ENCODE peak calls at places on chromosome 18, in seven cellular contexts. A is HCT116, Z is MM.1S, N is fibroblast of lung, M is Karpas-422, G is HepG2, Y is DND-41. O is an unnamed sample. For H3K79me2, the result is how much of the 10 kb centered on the place peaks cover.

GRCh38 chr18:393558-393957 is 106.9 kb downstream of the COLEC12 start:
- DNase-seq in N (no peak), Z (no peak), M (no peak), G (no peak), A (no peak), Y (no peak), O (no peak)

GRCh38 chr18:56267334-56267733 is 371.1 kb downstream of the TXNL1 start:
- DNase-seq in G (no peak), Y (no peak), M (peak), N (no peak), A (no peak), Z (no peak), O (no peak)

GRCh38 chr18:74896390-74896991 is 298.8 kb downstream of the ZNF407 start:
- DNase-seq in Z (peak), G (peak), A (peak), N (no peak), M (peak), Y (peak), O (peak)

GRCh38 chr18:48829443-48830149 is 121.2 kb downstream of the SMAD7 start:
- DNase-seq in G (no peak), M (no peak), N (no peak), Y (no peak), Z (no peak), A (no peak), O (no peak)

GRCh38 chr18:73431620-73432019 is 563.8 kb upstream of the NETO1 start:
- DNase-seq in M (no peak), Y (no peak), N (peak), A (no peak), G (no peak), Z (no peak), O (no peak)

GRCh38 chr18:41126541-41127235 is 828.3 kb upstream of the PIK3C3 start:
- DNase-seq in Y (no peak), N (peak), M (no peak), A (no peak), G (no peak), Z (no peak), O (no peak)

GRCh38 chr18:48371854-48372598 is 37.2 kb downstream of the ZBTB7C start:
- DNase-seq in Y (no peak), N (no peak), Z (no peak), M (no peak), A (no peak), G (no peak), O (no peak)

GRCh38 chr18:2907459-2908145 is 60.8 kb downstream of the EMILIN2 start:
- DNase-seq in Y (peak), G (no peak), A (no peak), M (no peak), Z (no peak), N (no peak), O (no peak)

GRCh38 chr18:72867721-72868665 is at the start of gene NETO1:
- DNase-seq in G (no peak), Y (peak), Z (no peak), N (peak), M (no peak), A (no peak), O (no peak)

GRCh38 chr18:56358608-56359007 is 279.8 kb downstream of the TXNL1 start:
- DNase-seq in Z (no peak), N (no peak), Y (no peak), G (no peak), M (no peak), A (no peak), O (no peak)

GRCh38 chr18:9017170-9017899 is 85.2 kb upstream of the NDUFV2 start:
- DNase-seq in Y (no peak), A (peak), G (peak), N (peak), Z (peak), M (peak), O (peak)

GRCh38 chr18:46324087-46324486 is 219.9 kb downstream of the HAUS1 start:
- DNase-seq in M (no peak), Z (no peak), A (no peak), N (no peak), Y (no peak), G (no peak), O (no peak)

GRCh38 chr18:54684786-54685185 is 93.7 kb downstream of the DYNAP start:
- DNase-seq in N (peak), Y (peak), Z (no peak), G (no peak), M (no peak), A (no peak), O (no peak)

GRCh38 chr18:13043066-13043465 is 51.9 kb downstream of the CEP192 start:
- DNase-seq in A (no peak), G (no peak), N (no peak), M (no peak), Z (no peak), Y (no peak), O (no peak)

GRCh38 chr18:49560277-49561126 is 1.4 kb upstream of the LIPG start:
- DNase-seq in G (no peak), Y (no peak), A (no peak), M (no peak), Z (no peak), N (peak), O (no peak)

GRCh38 chr18:48230459-48231113 is 178.6 kb downstream of the ZBTB7C start:
- DNase-seq in G (peak), Z (peak), N (peak), Y (peak), M (peak), A (peak), O (peak)

GRCh38 chr18:44903327-44903726 is 222.6 kb downstream of the SETBP1 start:
- DNase-seq in Z (no peak), M (no peak), Y (no peak), G (no peak), A (no peak), N (no peak), O (no peak)

GRCh38 chr18:31946305-31947046 is 3.5 kb upstream of the TRAPPC8 start:
- DNase-seq in A (no peak), Y (no peak), G (no peak), N (no peak), M (no peak), Z (no peak), O (no peak)

GRCh38 chr18:63298393-63299015 is 21.1 kb downstream of the BCL2 start:
- DNase-seq in Y (no peak), M (peak), N (peak), A (no peak), G (no peak), Z (no peak), O (no peak)

GRCh38 chr18:40935423-40935822 is 1019.6 kb upstream of the PIK3C3 start:
- DNase-seq in Y (no peak), A (no peak), Z (peak), G (peak), N (peak), M (peak), O (peak)

GRCh38 chr18:52392160-52392559 is 52.2 kb downstream of the DCC start:
- DNase-seq in Y (no peak), Z (peak), A (no peak), N (no peak), M (no peak), G (no peak), O (no peak)

GRCh38 chr18:75053028-75053624 is 155.8 kb downstream of the PTGR3 start:
- DNase-seq in M (no peak), Y (peak), Z (no peak), N (no peak), A (no peak), G (no peak), O (no peak)

GRCh38 chr18:69383191-69383590 is 17.5 kb upstream of the DOK6 start:
- DNase-seq in M (no peak), Y (no peak), Z (no peak), N (peak), G (no peak), A (no peak), O (no peak)

GRCh38 chr18:33833847-33834246 is 255.8 kb downstream of the ASXL3 start:
- DNase-seq in Y (no peak), M (peak), N (no peak), Z (no peak), G (no peak), A (no peak), O (peak)

GRCh38 chr18:52716926-52717325 is 376.9 kb downstream of the DCC start:
- DNase-seq in Y (no peak), Z (no peak), N (no peak), A (no peak), M (no peak), G (peak), O (no peak)

GRCh38 chr18:61943175-61943964 is 50.6 kb upstream of the RNF152 start:
- DNase-seq in M (no peak), Z (no peak), A (no peak), N (peak), Y (no peak), G (no peak), O (no peak)

GRCh38 chr18:5296706-5297320 is 1.3 kb upstream of the ZBTB14 start:
- DNase-seq in A (peak), Z (peak), M (peak), G (peak), N (peak), Y (peak), O (peak)

GRCh38 chr18:39611381-39612090 is 2045.9 kb upstream of the CELF4 start:
- DNase-seq in N (peak), M (no peak), A (no peak), G (no peak), Y (no peak), Z (no peak), O (no peak)

GRCh38 chr18:22348521-22349316 is 69.0 kb downstream of the CTAGE1 start:
- DNase-seq in A (no peak), N (peak), Y (no peak), Z (no peak), M (no peak), G (no peak), O (no peak)

GRCh38 chr18:49988101-49988500 is 174.8 kb upstream of the ACAA2 start:
- DNase-seq in Y (no peak), Z (no peak), M (no peak), G (no peak), A (no peak), N (no peak), O (no peak)

GRCh38 chr18:3411854-3412268 is 38.1 kb upstream of the TGIF1 start:
- DNase-seq in A (no peak), M (no peak), G (no peak), Y (no peak), Z (no peak), N (peak), O (no peak)

GRCh38 chr18:57062841-57063240 is 84.0 kb upstream of the BOD1L2 start:
- DNase-seq in Z (no peak), M (no peak), A (no peak), G (no peak), N (no peak), Y (no peak), O (no peak)

GRCh38 chr18:24195296-24196053 is 56.6 kb downstream of the CABYR start:
- DNase-seq in A (no peak), Y (no peak), G (peak), M (no peak), Z (peak), N (no peak), O (no peak)

GRCh38 chr18:47184419-47185050 is 8.4 kb upstream of the IER3IP1 start:
- DNase-seq in Y (peak), A (peak), G (peak), M (peak), Z (no peak), N (peak), O (peak)

GRCh38 chr18:55280515-55280914 is 307.5 kb downstream of the TCF4 start:
- DNase-seq in Y (no peak), G (no peak), A (no peak), M (no peak), N (no peak), Z (no peak), O (no peak)

GRCh38 chr18:32469190-32469611 is 1.5 kb downstream of the GAREM1 start:
- DNase-seq in G (peak), M (no peak), N (peak), A (peak), Y (no peak), Z (peak), O (peak)

GRCh38 chr18:8803063-8803795 is 97.9 kb downstream of the MTCL1 start:
- DNase-seq in G (no peak), M (no peak), N (no peak), A (no peak), Z (no peak), Y (no peak), O (no peak)

GRCh38 chr18:39454866-39455265 is 1889.3 kb upstream of the CELF4 start:
- DNase-seq in N (no peak), G (no peak), Y (no peak), M (no peak), A (no peak), Z (no peak), O (no peak)

GRCh38 chr18:50277935-50278334 is 3.4 kb downstream of the MBD1 start:
- DNase-seq in M (no peak), N (peak), Z (no peak), A (no peak), Y (no peak), G (no peak), O (no peak)

GRCh38 chr18:36772339-36772738 is 56.5 kb downstream of the TPGS2 start:
- DNase-seq in Z (no peak), N (peak), G (no peak), M (no peak), Y (no peak), A (no peak), O (no peak)
- H3K27ac ChIP-seq in Z (no peak), N (no peak), G (no peak), M (no peak), Y (no peak), A (no peak), O (no peak)

GRCh38 chr18:79460445-79461300 is 64.9 kb downstream of the NFATC1 start:
- DNase-seq in A (no peak), Y (no peak), M (peak), N (peak), G (no peak), Z (no peak), O (peak)
- H3K4me3 ChIP-seq in A (no peak), Y (no peak), M (peak), N (no peak), G (no peak), Z (no peak), O (peak)

DNA sequence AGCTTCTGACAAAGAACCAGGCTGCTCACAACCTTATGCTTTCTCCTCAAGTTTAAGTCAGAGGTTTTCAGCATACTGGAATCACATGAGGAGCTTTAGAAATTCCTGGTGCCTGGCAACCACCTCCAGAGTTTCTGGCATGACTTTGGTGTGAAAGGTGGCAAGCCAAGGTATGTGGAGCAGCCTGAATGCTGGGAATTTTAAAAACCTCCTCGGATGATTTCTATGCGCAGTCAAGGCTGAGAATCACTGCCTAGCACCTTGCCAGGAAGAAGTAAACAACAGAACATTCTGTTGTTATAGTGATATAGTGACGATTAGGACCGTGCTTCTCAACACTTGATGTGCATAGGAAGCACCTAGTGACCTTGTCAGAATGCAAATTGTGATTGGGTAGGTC is 11.7 kb downstream of the CCBE1 start:
- DNase-seq in Z (no peak), A (no peak), M (no peak), Y (no peak), G (no peak), N (peak), O (no peak)
- H3K79me2 ChIP-seq in Z (under half), A (under half), M (under half), Y (under half), G (under half), N (half or more), O (under half)

GRCh38 chr18:10119991-10120390 is 206.2 kb downstream of the VAPA start:
- DNase-seq in Y (no peak), N (no peak), Z (no peak), M (peak), G (no peak), A (no peak), O (no peak)

GRCh38 chr18:10122116-10122515 is 208.3 kb downstream of the VAPA start:
- DNase-seq in A (no peak), G (no peak), Y (no peak), Z (peak), N (peak), M (no peak), O (no peak)

GRCh38 chr18:10119528-10119927 is 205.7 kb downstream of the VAPA start:
- DNase-seq in Y (no peak), Z (no peak), A (no peak), M (no peak), G (no peak), N (no peak), O (no peak)

GRCh38 chr18:10120622-10121021 is 206.8 kb downstream of the VAPA start:
- DNase-seq in G (no peak), Y (no peak), Z (no peak), M (no peak), N (no peak), A (no peak), O (no peak)

DNA sequence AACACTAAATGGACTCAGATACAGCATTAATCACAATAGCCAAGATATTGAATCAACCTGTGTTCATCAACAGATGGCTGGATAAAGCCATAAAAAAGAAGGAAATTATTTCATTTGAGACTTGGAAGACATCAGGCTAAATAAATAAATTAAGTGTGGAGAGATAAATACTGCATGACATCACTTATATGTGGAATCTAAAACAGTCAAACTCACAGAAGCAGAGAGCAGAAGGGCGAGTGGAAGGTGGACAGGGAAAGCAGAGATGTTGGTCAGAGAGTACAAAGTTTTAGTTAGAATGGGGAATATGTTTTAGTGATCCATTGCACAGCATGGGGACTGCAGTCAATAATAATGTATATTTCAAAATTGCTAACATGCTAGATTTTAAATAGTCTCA is 207.2 kb downstream of the VAPA start:
- DNase-seq in N (peak), Z (no peak), A (no peak), Y (no peak), G (no peak), M (no peak), O (no peak)
- H3K27ac ChIP-seq in N (no peak), Z (no peak), A (no peak), Y (no peak), G (no peak), M (no peak), O (no peak)

GRCh38 chr18:43079422-43079821 is 36.1 kb downstream of the RIT2 start:
- DNase-seq in Z (no peak), N (no peak), Y (no peak), M (no peak), G (no peak), A (no peak), O (no peak)
- H3K4me3 ChIP-seq in Z (no peak), N (no peak), Y (no peak), M (no peak), G (no peak), A (no peak), O (no peak)

GRCh38 chr18:25349131-25349925 is 2.6 kb downstream of the ZNF521 start:
- DNase-seq in M (no peak), A (no peak), N (peak), Y (no peak), G (no peak), Z (peak), O (no peak)
- H3K79me2 ChIP-seq in M (under half), A (under half), N (under half), Y (under half), G (under half), Z (half or more), O (under half)

GRCh38 chr18:77111449-77112160 is 21.0 kb downstream of the MBP start:
- DNase-seq in M (no peak), A (no peak), Z (no peak), G (no peak), Y (peak), N (no peak), O (no peak)
- H3K27ac ChIP-seq in M (no peak), A (no peak), Z (no peak), G (no peak), Y (peak), N (no peak), O (no peak)